ENCODE peak calls at places on chromosome 13, in six cellular contexts. J is nephron progenitor cell, P is heart right ventricle, L is endothelial cell, G is cardiac muscle cell, N is left ventricle myocardium inferior. I is an unnamed sample.

GRCh38 chr13:30647824-30648521 is 30.3 kb downstream of the USPL1 start:
- DNase-seq in G (no peak), L (no peak), N (no peak), J (no peak), P (no peak), I (no peak)

GRCh38 chr13:99218969-99219368 is 18.3 kb downstream of the UBAC2 start:
- DNase-seq in J (no peak), P (no peak), G (no peak), L (no peak), N (no peak), I (no peak)

GRCh38 chr13:113137656-113138292 is 15.2 kb downstream of the F10 start:
- DNase-seq in P (no peak), J (no peak), G (no peak), N (no peak), L (no peak), I (no peak)

GRCh38 chr13:111519041-111519440 is 198.6 kb downstream of the TEX29 start:
- DNase-seq in L (no peak), P (no peak), G (no peak), N (no peak), J (no peak), I (no peak)

GRCh38 chr13:84684804-84685203 is 802.5 kb upstream of the SLITRK1 start:
- DNase-seq in G (no peak), N (no peak), L (no peak), P (no peak), J (no peak), I (no peak)

GRCh38 chr13:43984292-43984691 is 104.6 kb downstream of the LACC1 start:
- DNase-seq in G (no peak), J (no peak), P (no peak), N (no peak), L (no peak), I (no peak)

GRCh38 chr13:38606697-38607096 is 80.2 kb upstream of the FREM2 start:
- DNase-seq in J (no peak), P (no peak), G (no peak), L (no peak), N (no peak), I (no peak)

GRCh38 chr13:35600137-35600536 is 123.6 kb upstream of the MAB21L1 start:
- DNase-seq in J (no peak), P (no peak), L (no peak), G (no peak), N (no peak), I (peak)

GRCh38 chr13:23289917-23290357 is 109.2 kb downstream of the SGCG start:
- DNase-seq in G (no peak), L (no peak), N (no peak), J (no peak), P (no peak), I (peak)

GRCh38 chr13:52665325-52665724 is 12.7 kb downstream of the SUGT1 start:
- DNase-seq in N (no peak), P (no peak), G (peak), J (no peak), L (no peak), I (peak)

GRCh38 chr13:49220856-49221614 is 897 bp downstream of the MLNR start:
- DNase-seq in G (no peak), L (peak), P (peak), N (no peak), J (peak), I (no peak)

GRCh38 chr13:28753208-28753892 is 34.6 kb upstream of the SLC46A3 start:
- DNase-seq in P (peak), J (no peak), G (peak), L (no peak), N (peak), I (peak)
- TF ChIP-seq CTCF in P (peak), J (no peak), G (peak), L (no peak), N (peak), I (peak)

GRCh38 chr13:32136716-32137115 is 105.1 kb downstream of the FRY start:
- DNase-seq in G (no peak), N (no peak), L (no peak), J (no peak), P (no peak), I (no peak)

GRCh38 chr13:32141462-32141861 is 109.9 kb downstream of the FRY start:
- DNase-seq in P (no peak), N (no peak), G (no peak), J (no peak), L (no peak), I (no peak)

GRCh38 chr13:32140109-32140508 is 108.5 kb downstream of the FRY start:
- DNase-seq in N (no peak), P (no peak), G (no peak), L (no peak), J (no peak), I (no peak)

GRCh38 chr13:32142115-32142514 is 110.5 kb downstream of the FRY start:
- DNase-seq in J (no peak), P (no peak), N (no peak), L (no peak), G (no peak), I (no peak)

GRCh38 chr13:32139251-32139650 is 107.7 kb downstream of the FRY start:
- DNase-seq in J (no peak), L (no peak), G (no peak), N (no peak), P (no peak), I (no peak)
- TF ChIP-seq CTCF in J (no peak), L (no peak), G (no peak), N (no peak), P (no peak), I (no peak)

GRCh38 chr13:59680429-59681024 is 483.2 kb downstream of the DIAPH3 start:
- DNase-seq in P (no peak), J (no peak), L (no peak), G (peak), N (no peak), I (peak)
- TF ChIP-seq CTCF in P (peak), J (peak), L (peak), G (peak), N (peak), I (peak)

GRCh38 chr13:74221752-74222151 is 87.5 kb upstream of the KLF12 start:
- DNase-seq in G (no peak), L (no peak), P (no peak), J (no peak), N (no peak), I (no peak)

GRCh38 chr13:74230984-74231443 is 96.8 kb upstream of the KLF12 start:
- DNase-seq in N (no peak), G (no peak), P (no peak), J (no peak), L (no peak), I (no peak)

GRCh38 chr13:74229242-74229641 is 95.0 kb upstream of the KLF12 start:
- DNase-seq in N (no peak), L (no peak), G (no peak), P (no peak), J (no peak), I (no peak)

GRCh38 chr13:74226791-74227475 is 92.7 kb upstream of the KLF12 start:
- DNase-seq in G (no peak), J (no peak), L (no peak), N (no peak), P (no peak), I (no peak)

GRCh38 chr13:74227476-74228158 is 93.4 kb upstream of the KLF12 start:
- DNase-seq in G (no peak), L (no peak), P (no peak), J (no peak), N (no peak), I (no peak)
- TF ChIP-seq CTCF in G (no peak), L (no peak), P (no peak), J (no peak), N (no peak), I (no peak)

DNA sequence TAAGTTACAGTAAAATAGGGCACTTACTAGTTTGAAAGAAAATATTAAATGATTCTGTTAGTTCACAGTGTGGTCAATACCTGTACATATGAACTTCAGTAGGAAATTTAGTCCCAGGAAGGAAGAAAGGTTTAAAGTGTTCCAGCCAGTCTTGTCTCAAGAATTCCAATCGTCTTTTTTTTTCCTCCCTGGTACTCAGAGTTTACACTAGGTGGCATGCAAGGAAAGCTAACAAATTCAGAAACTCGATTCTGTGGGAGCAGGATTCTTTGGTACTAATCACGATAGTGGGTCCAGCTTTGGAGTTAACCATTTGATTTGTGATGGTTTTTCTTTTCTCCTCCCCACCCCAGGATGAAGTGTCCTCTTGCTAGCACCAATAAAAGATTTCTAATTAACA is 43.6 kb downstream of the POLR1D start:
- DNase-seq in G (peak), N (no peak), J (no peak), L (no peak), P (no peak), I (no peak)
- TF ChIP-seq CTCF in G (peak), N (peak), J (no peak), L (no peak), P (peak), I (peak)

GRCh38 chr13:27481766-27482165 is 31.4 kb upstream of the MTIF3 start:
- DNase-seq in G (peak), J (peak), N (peak), L (peak), P (no peak), I (peak)

GRCh38 chr13:27472441-27472840 is 22.1 kb upstream of the MTIF3 start:
- DNase-seq in P (no peak), J (no peak), G (no peak), L (no peak), N (no peak), I (no peak)

GRCh38 chr13:27472941-27473340 is 22.6 kb upstream of the MTIF3 start:
- DNase-seq in P (no peak), N (no peak), G (no peak), J (no peak), L (no peak), I (no peak)

GRCh38 chr13:27474751-27475268 is 24.4 kb upstream of the MTIF3 start:
- DNase-seq in J (no peak), L (no peak), G (no peak), P (no peak), N (no peak), I (no peak)

GRCh38 chr13:27476943-27477681 is 26.7 kb upstream of the MTIF3 start:
- DNase-seq in G (no peak), N (no peak), P (no peak), L (no peak), J (no peak), I (peak)
- TF ChIP-seq CTCF in G (no peak), N (no peak), P (no peak), L (no peak), J (no peak), I (no peak)